ENCODE peak calls at places on chromosomes 12 and 14, in eight cellular contexts. O is NAMALWA, H is NCI-H1105, N is hypothalamus, D is A172, Z is Calu3, P is AG04450, Q is amniotic stem cell. Y is an unnamed sample.

GRCh38 chr12:76266797-76267196 is 81.4 kb downstream of the BBS10 start:
- DNase-seq in O (no peak), H (no peak), N (no peak), D (peak), Z (no peak), P (peak), Q (no peak), Y (peak)

GRCh38 chr12:2183556-2184541 is 131.1 kb downstream of the CACNA1C start:
- DNase-seq in O (no peak), H (no peak), N (no peak), D (no peak), Z (no peak), P (no peak), Q (peak), Y (peak)

GRCh38 chr14:65832431-65833253 is 420.1 kb downstream of the FUT8 start:
- DNase-seq in O (peak), H (no peak), N (no peak), D (peak), Z (no peak), P (no peak), Q (no peak), Y (peak)

GRCh38 chr14:64540208-64541202 is at the start of gene HSPA2:
- DNase-seq in O (peak), H (no peak), N (peak), D (no peak), Z (peak), P (peak), Q (peak), Y (peak)

GRCh38 chr14:99945732-99946651 is 119.2 kb upstream of the EVL start:
- DNase-seq in O (peak), H (no peak), N (no peak), D (no peak), Z (no peak), P (no peak), Q (no peak), Y (no peak)

GRCh38 chr12:15782667-15783066 is 6.5 kb downstream of the EPS8 start:
- DNase-seq in O (no peak), H (no peak), N (no peak), D (no peak), Z (no peak), P (no peak), Q (no peak), Y (no peak)

GRCh38 chr14:73026243-73026844 is 562 bp downstream of the ZFYVE1 start:
- DNase-seq in O (peak), H (no peak), N (no peak), D (no peak), Z (no peak), P (no peak), Q (no peak), Y (no peak)

GRCh38 chr14:77458249-77458950 is 507 bp downstream of the AHSA1 start:
- DNase-seq in O (peak), H (no peak), N (no peak), D (peak), Z (peak), P (no peak), Q (no peak), Y (peak)

GRCh38 chr12:122837306-122838265 is 2.3 kb downstream of the HIP1R start:
- DNase-seq in O (no peak), H (no peak), N (no peak), D (no peak), Z (no peak), P (no peak), Q (no peak), Y (no peak)

GRCh38 chr12:129379076-129379804 is 524.6 kb downstream of the TMEM132D start:
- DNase-seq in O (no peak), H (no peak), N (no peak), D (no peak), Z (no peak), P (no peak), Q (no peak), Y (no peak)

GRCh38 chr14:67166450-67166853 is 22.8 kb upstream of the GARIN2 start:
- DNase-seq in O (peak), H (peak), N (no peak), D (peak), Z (peak), P (peak), Q (peak), Y (peak)

GRCh38 chr12:227923-228845 is 14.2 kb upstream of the SLC6A12 start:
- DNase-seq in O (no peak), H (no peak), N (no peak), D (no peak), Z (no peak), P (no peak), Q (no peak), Y (no peak)

GRCh38 chr14:97233319-97233980 is 436.3 kb downstream of the VRK1 start:
- DNase-seq in O (no peak), H (no peak), N (no peak), D (no peak), Z (no peak), P (no peak), Q (no peak), Y (no peak)

GRCh38 chr14:92863281-92863680 is 59.7 kb upstream of the CHGA start:
- DNase-seq in O (peak), H (peak), N (no peak), D (no peak), Z (no peak), P (no peak), Q (no peak), Y (no peak)

GRCh38 chr12:92487138-92487485 is 215.7 kb upstream of the PLEKHG7 start:
- DNase-seq in O (no peak), H (no peak), N (no peak), D (no peak), Z (no peak), P (no peak), Q (no peak), Y (no peak)

GRCh38 chr14:101449114-101449513 is 112.2 kb upstream of the DIO3 start:
- DNase-seq in O (peak), H (no peak), N (no peak), D (no peak), Z (no peak), P (no peak), Q (no peak), Y (no peak)

GRCh38 chr12:41224066-41224465 is 35.9 kb downstream of the PDZRN4 start:
- DNase-seq in O (no peak), H (no peak), N (no peak), D (no peak), Z (no peak), P (no peak), Q (no peak), Y (no peak)

GRCh38 chr12:113271853-113272561 is 50.7 kb downstream of the TPCN1 start:
- DNase-seq in O (no peak), H (no peak), N (peak), D (peak), Z (no peak), P (peak), Q (peak), Y (peak)

GRCh38 chr12:10739157-10740118 is 16.3 kb upstream of the YBX3 start:
- DNase-seq in O (no peak), H (no peak), N (no peak), D (no peak), Z (no peak), P (no peak), Q (no peak), Y (no peak)

GRCh38 chr12:107912421-107913004 is 138.0 kb downstream of the ASCL4 start:
- DNase-seq in O (peak), H (peak), N (no peak), D (peak), Z (peak), P (no peak), Q (no peak), Y (no peak)